ENCODE peak calls at places on chromosomes 5 and 9, in four cellular contexts. B is nucleus accumbens; S is NCI-H1105 treated with DMSO at 0.1 percent for 48 hours; N is activated CD4-positive, alpha-beta T cell treated with anti-CD3 and anti-CD28 coated beads, Interleukin-2, amount 50 U/mL, for 1 hour. H is an unnamed sample.

GRCh38 chr9:122370869-122371467 is at the start of gene PTGS1:
- DNase-seq in B (no peak), S (no peak), N (no peak), H (no peak)

GRCh38 chr9:68942790-68943189 is 71.1 kb downstream of the PRKACG start:
- DNase-seq in S (no peak), N (no peak), B (no peak), H (no peak)

GRCh38 chr5:171990713-171991015 is 15.8 kb downstream of the FBXW11 start:
- DNase-seq in B (no peak), N (no peak), S (no peak), H (no peak)

GRCh38 chr5:54736003-54736797 is 218.6 kb downstream of the SNX18 start:
- DNase-seq in N (no peak), B (no peak), S (no peak), H (no peak)

GRCh38 chr5:103375356-103375755 is 116.8 kb downstream of the MACIR start:
- DNase-seq in N (no peak), S (peak), B (no peak), H (no peak)

GRCh38 chr9:98580956-98581355 is 127.8 kb downstream of the GABBR2 start:
- DNase-seq in S (no peak), N (no peak), B (no peak), H (peak)

GRCh38 chr9:73093740-73094379 is 57.8 kb upstream of the ANXA1 start:
- DNase-seq in B (no peak), S (no peak), N (no peak), H (no peak)

GRCh38 chr5:33008751-33009418 is 297.8 kb downstream of the NPR3 start:
- DNase-seq in N (no peak), B (no peak), S (no peak), H (no peak)

GRCh38 chr9:19181556-19181955 is 48.9 kb upstream of the DENND4C start:
- DNase-seq in B (no peak), S (no peak), N (no peak), H (no peak)

GRCh38 chr9:96126321-96126881 is 175.6 kb downstream of the HSD17B3 start:
- DNase-seq in S (no peak), B (no peak), N (no peak), H (no peak)

GRCh38 chr5:93850311-93850710 is 108.9 kb upstream of the POU5F2 start:
- DNase-seq in B (no peak), S (no peak), N (no peak), H (no peak)

GRCh38 chr9:129584136-129584535 is 36.8 kb downstream of the C9orf50 start:
- DNase-seq in S (peak), B (peak), N (peak), H (peak)

GRCh38 chr9:128998462-128998861 is 29.7 kb downstream of the SH3GLB2 start:
- DNase-seq in N (no peak), S (no peak), B (no peak), H (no peak)

H was measured in dorsolateral prefrontal cortex.